ENCODE peak calls at places on chromosomes 5 and 9, in six cellular contexts. E is breast epithelium, R is HL-60, G is endothelial cell of umbilical vein, T is upper lobe of left lung, M is GM12892. V is an unnamed sample.
A peak's percentile ranks its signal among the peaks of the same experiment; 100 is the strongest.

GRCh38 chr5:71903826-71904225 is 184.8 kb downstream of the CARTPT start:
- DNase-seq in T (no peak), G (no peak), E (no peak), M (no peak), R (no peak), V (no peak)

GRCh38 chr5:93151121-93151520 is 429.9 kb downstream of the NR2F1-AS1 start:
- DNase-seq in T (no peak), E (no peak), R (no peak), G (peak; percentile 83), M (no peak), V (no peak)

GRCh38 chr5:52802272-52803011 is 14.7 kb downstream of the ITGA1 start:
- DNase-seq in G (peak; percentile 9), E (no peak), T (no peak), M (no peak), R (no peak), V (no peak)

GRCh38 chr5:149434162-149435014 is 55.3 kb upstream of the IL17B start:
- DNase-seq in R (peak; percentile 54), T (no peak), E (no peak), G (peak; percentile 64), M (peak; percentile 46), V (no peak)

GRCh38 chr9:129458663-129459549 is 162.0 kb downstream of the C9orf50 start:
- DNase-seq in T (peak; percentile 89), M (no peak), E (no peak), G (no peak), R (peak; percentile 83), V (no peak)

GRCh38 chr5:66442951-66443445 is 153.2 kb upstream of the MAST4 start:
- DNase-seq in E (no peak), G (no peak), M (no peak), T (no peak), R (no peak), V (no peak)

GRCh38 chr9:129182122-129182521 is 4.1 kb upstream of the IER5L start:
- DNase-seq in R (no peak), G (no peak), E (no peak), M (no peak), T (no peak), V (no peak)

GRCh38 chr9:124840300-124840833 is 12.9 kb upstream of the WDR38 start:
- DNase-seq in R (no peak), E (no peak), M (no peak), G (no peak), T (peak; percentile 65), V (no peak)

GRCh38 chr9:91782711-91783214 is 167.3 kb downstream of the ROR2 start:
- DNase-seq in M (no peak), R (no peak), E (no peak), T (no peak), G (no peak), V (no peak)

GRCh38 chr5:80069918-80070318 is 34.8 kb downstream of the THBS4 start:
- DNase-seq in R (no peak), M (no peak), T (no peak), G (no peak), E (no peak), V (no peak)

GRCh38 chr5:139014726-139015125 is 139.6 kb upstream of the LRRTM2 start:
- DNase-seq in T (no peak), R (no peak), M (no peak), G (peak; percentile 85), E (no peak), V (no peak)

GRCh38 chr5:419970-420369 is 23.0 kb upstream of the EXOC3 start:
- DNase-seq in G (no peak), M (no peak), T (no peak), R (no peak), E (no peak), V (no peak)

GRCh38 chr9:35448511-35448910 is 41.4 kb upstream of the RUSC2 start:
- DNase-seq in R (no peak), M (no peak), T (no peak), E (no peak), G (no peak), V (no peak)

GRCh38 chr5:9067129-9067528 is 478.7 kb downstream of the SEMA5A start:
- DNase-seq in T (no peak), G (no peak), E (no peak), M (no peak), R (no peak), V (no peak)

GRCh38 chr9:91023741-91024140 is 222.1 kb downstream of the SYK start:
- DNase-seq in G (no peak), M (no peak), T (no peak), E (no peak), R (no peak), V (no peak)

GRCh38 chr5:133354323-133355161 is 257.8 kb downstream of the FSTL4 start:
- DNase-seq in G (no peak), R (peak; percentile 37), M (no peak), E (no peak), T (no peak), V (peak; percentile 13)

GRCh38 chr5:177094224-177095087 is 7.7 kb downstream of the FGFR4 start:
- DNase-seq in E (peak; percentile 72), R (peak; percentile 27), G (no peak), T (peak; percentile 90), M (no peak), V (no peak)

GRCh38 chr9:83617299-83617698 is 5.6 kb upstream of the IDNK start:
- DNase-seq in M (no peak), R (no peak), G (no peak), T (no peak), E (no peak), V (no peak)

GRCh38 chr9:104682642-104683041 is 11.7 kb upstream of the OR13D1 start:
- DNase-seq in T (no peak), M (no peak), E (no peak), G (peak; percentile 60), R (peak; percentile 4), V (no peak)

GRCh38 chr9:23153058-23153457 is 673.0 kb downstream of the ELAVL2 start:
- DNase-seq in G (no peak), R (no peak), M (no peak), T (no peak), E (no peak), V (no peak)

GRCh38 chr5:147949711-147950573 is 43.6 kb upstream of the C5orf46 start:
- DNase-seq in E (no peak), M (peak; percentile 9), G (peak; percentile 63), T (no peak), R (no peak), V (no peak)

GRCh38 chr9:122389799-122390481 is 19.1 kb downstream of the PTGS1 start:
- DNase-seq in T (no peak), E (no peak), G (peak; percentile 29), R (peak; percentile 52), M (no peak), V (no peak)

GRCh38 chr5:135216072-135216812 is 182.2 kb upstream of the PITX1 start:
- DNase-seq in G (no peak), E (no peak), R (no peak), M (no peak), T (no peak), V (no peak)

GRCh38 chr5:132142459-132142858 is 68.9 kb downstream of the CSF2 start:
- DNase-seq in T (no peak), R (no peak), M (no peak), G (no peak), E (no peak), V (no peak)

GRCh38 chr5:177495243-177496060 is 2.0 kb downstream of the PDLIM7 start:
- DNase-seq in M (no peak), T (peak; percentile 68), E (no peak), R (peak; percentile 70), G (peak; percentile 86), V (no peak)

GRCh38 chr5:112005533-112005926 is 248.5 kb upstream of the NREP start:
- DNase-seq in G (no peak), R (no peak), E (no peak), M (no peak), T (no peak), V (no peak)

GRCh38 chr9:11319477-11320060 is 706.8 kb upstream of the PTPRD start:
- DNase-seq in T (no peak), E (no peak), G (peak; percentile 6), R (peak; percentile 2), M (no peak), V (no peak)

GRCh38 chr5:135225856-135226560 is 173.0 kb downstream of the MACROH2A1 start:
- DNase-seq in T (peak; percentile 82), G (no peak), R (peak; percentile 42), M (no peak), E (peak; percentile 30), V (peak; percentile 24)

GRCh38 chr5:72160959-72161358 is 53.7 kb downstream of the MAP1B start:
- DNase-seq in T (no peak), E (no peak), G (no peak), M (no peak), R (no peak), V (no peak)

GRCh38 chr5:150245111-150245789 is 44.3 kb downstream of the CAMK2A start:
- DNase-seq in R (no peak), E (no peak), M (no peak), T (no peak), G (no peak), V (no peak)

GRCh38 chr9:18058564-18058963 is 415.4 kb upstream of the ADAMTSL1 start:
- DNase-seq in E (no peak), G (no peak), R (no peak), M (no peak), T (no peak), V (no peak)

GRCh38 chr9:136564379-136564988 is 18.6 kb upstream of the NOTCH1 start:
- DNase-seq in T (peak; percentile 89), E (no peak), M (peak; percentile 69), R (peak; percentile 87), G (no peak), V (no peak)
- TF ChIP-seq POLR2AphosphoS5 in T (peak; percentile 60), E (no peak), M (no peak), R (no peak), G (no peak), V (no peak)

GRCh38 chr9:126296687-126297086 is 29.9 kb upstream of the MVB12B start:
- DNase-seq in E (no peak), R (no peak), T (no peak), G (no peak), M (no peak), V (no peak)
- TF ChIP-seq POLR2AphosphoS5 in E (no peak), R (no peak), T (no peak), G (no peak), M (no peak), V (no peak)

DNA sequence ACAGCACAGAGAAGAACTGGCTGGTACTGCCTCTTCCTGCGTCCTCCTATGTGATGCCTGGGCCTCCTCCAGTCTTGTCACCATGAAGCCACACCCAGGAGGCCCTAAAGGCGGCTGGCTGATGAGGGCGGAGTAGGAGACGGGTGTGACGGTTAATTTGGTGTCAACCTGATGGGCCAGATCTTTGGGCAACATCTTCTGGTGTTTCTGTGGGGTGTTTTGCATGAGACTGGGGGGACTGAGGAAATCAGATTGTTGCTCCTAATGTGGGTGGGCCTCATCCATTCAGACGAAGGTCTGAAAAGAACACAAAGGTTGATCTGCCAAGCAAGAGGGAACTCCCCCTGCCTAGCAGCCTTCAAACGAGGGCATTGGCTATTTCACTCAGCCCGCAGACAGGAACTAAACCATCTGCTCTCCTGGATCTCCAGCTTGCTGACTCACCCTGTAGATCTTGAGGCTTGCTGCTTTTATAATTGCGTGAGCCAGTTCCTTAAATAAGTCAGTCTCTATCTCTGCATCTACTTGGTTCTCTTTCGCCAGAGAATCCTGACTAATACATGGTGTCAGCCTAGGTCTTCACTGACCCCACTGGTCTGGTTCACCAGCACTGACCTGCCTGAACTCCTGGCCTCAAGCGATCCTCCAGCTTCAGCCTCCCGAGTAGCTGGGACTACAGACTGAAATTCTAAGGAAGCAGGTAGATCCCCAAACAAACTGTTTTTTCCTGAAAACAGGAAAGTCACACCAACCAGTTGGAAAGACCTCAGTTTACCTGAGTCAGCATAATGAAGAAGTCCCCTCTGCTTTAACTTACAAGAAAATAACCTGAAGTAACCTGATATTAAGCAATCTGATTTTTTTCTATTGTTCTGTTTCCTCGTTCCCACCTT is 12.8 kb upstream of the ZFP62 start:
- DNase-seq in E (no peak), M (no peak), T (no peak), G (no peak), R (peak; percentile 93), V (no peak)
- TF ChIP-seq POLR2AphosphoS5 in E (no peak), M (no peak), T (peak; percentile 21), G (no peak), R (peak; percentile 58), V (no peak)

GRCh38 chr5:59317023-59317771 is 576.3 kb downstream of the PDE4D start:
- DNase-seq in E (no peak), T (no peak), M (no peak), G (peak; percentile 24), R (no peak), V (no peak)
- TF ChIP-seq POLR2AphosphoS5 in E (no peak), T (no peak), M (no peak), G (no peak), R (no peak), V (no peak)